ENCODE peak calls at places on chromosome 13, in nine cellular contexts. Y, E, P, U, B, F, V, G and N are unnamed samples.

GRCh38 chr13:114319441-114319871 is 5.2 kb downstream of the CHAMP1 start:
- ATAC-seq in B (no peak), G (no peak), F (no peak), V (no peak), U (no peak), E (no peak), Y (no peak), P (no peak), N (no peak)

GRCh38 chr13:66503890-66504289 is 726.2 kb downstream of the PCDH9 start:
- ATAC-seq in G (no peak), U (no peak), V (no peak), E (peak; percentile 40), Y (no peak), F (no peak), P (no peak), B (no peak), N (no peak)

GRCh38 chr13:42732073-42732472 is 49.3 kb upstream of the FAM216B start:
- ATAC-seq in P (no peak), U (no peak), Y (no peak), B (no peak), E (no peak), V (no peak), G (no peak), F (no peak), N (no peak)

GRCh38 chr13:111429064-111429558 is 108.7 kb downstream of the TEX29 start:
- ATAC-seq in E (no peak), U (peak; percentile 67), Y (peak; percentile 44), G (no peak), P (peak; percentile 94), F (no peak), V (peak; percentile 41), B (peak; percentile 69), N (no peak)

GRCh38 chr13:114109646-114110045 is 22.8 kb downstream of the RASA3 start:
- ATAC-seq in B (peak; percentile 15), G (no peak), E (no peak), P (peak; percentile 11), Y (no peak), V (no peak), F (no peak), U (peak; percentile 41), N (no peak)

GRCh38 chr13:30744056-30744684 is 8.8 kb downstream of the ALOX5AP start:
- ATAC-seq in E (peak; percentile 20), B (peak; percentile 93), Y (peak; percentile 88), V (peak; percentile 27), G (peak; percentile 96), U (peak; percentile 89), P (peak; percentile 86), F (peak; percentile 49), N (peak; percentile 87)

GRCh38 chr13:38900188-38900587 is 90.4 kb downstream of the STOML3 start:
- ATAC-seq in V (no peak), G (no peak), P (no peak), Y (no peak), U (no peak), E (no peak), B (no peak), F (no peak), N (no peak)

GRCh38 chr13:26498524-26499208 is 58.8 kb upstream of the WASF3 start:
- ATAC-seq in B (no peak), Y (no peak), U (no peak), V (no peak), G (no peak), F (no peak), E (no peak), P (no peak), N (no peak)

GRCh38 chr13:114059946-114060860 is 72.2 kb downstream of the RASA3 start:
- ATAC-seq in U (no peak), F (no peak), P (no peak), V (no peak), B (no peak), E (no peak), G (no peak), Y (no peak), N (no peak)

GRCh38 chr13:110070046-110070445 is 236.9 kb downstream of the COL4A1 start:
- ATAC-seq in Y (no peak), E (no peak), B (no peak), U (no peak), P (no peak), G (no peak), V (no peak), F (no peak), N (no peak)